ENCODE peak calls at places on chromosomes 1 and 21, in eight cellular contexts. N is NCI-H446; H is hepatocyte; V is fibroblast of mammary gland; T is psoas muscle; O is activated naive CD4-positive, alpha-beta T cell treated with anti-CD3 and anti-CD28 coated beads for 36 hours; Q is GM12865; M is tibial artery. Z is an unnamed sample.

GRCh38 chr1:224861317-224861716 is 68.2 kb upstream of the DNAH14 start:
- DNase-seq in N (no peak), H (no peak), V (no peak), T (no peak), O (no peak), Q (no peak), M (no peak), Z (no peak)

GRCh38 chr21:46605759-46606426 is 1.0 kb upstream of the S100B start:
- DNase-seq in N (no peak), H (no peak), V (no peak), T (peak), O (peak), Q (peak), M (peak), Z (no peak)

GRCh38 chr1:219710529-219711194 is 97.8 kb upstream of the ZC3H11B start:
- DNase-seq in N (no peak), H (no peak), V (peak), T (no peak), O (no peak), Q (no peak), M (no peak), Z (no peak)

GRCh38 chr1:204870165-204870912 is at the start of gene NFASC:
- DNase-seq in N (no peak), H (no peak), V (no peak), T (no peak), O (no peak), Q (no peak), M (no peak), Z (no peak)

GRCh38 chr1:204426035-204426436 is 14.4 kb upstream of the PPP1R15B start:
- DNase-seq in N (no peak), H (no peak), V (peak), T (no peak), O (no peak), Q (no peak), M (no peak), Z (no peak)

GRCh38 chr1:22275626-22276395 is 132.9 kb upstream of the WNT4 start:
- DNase-seq in N (no peak), H (peak), V (peak), T (peak), O (peak), Q (peak), M (no peak), Z (no peak)

GRCh38 chr1:39574646-39575045 is 1.9 kb downstream of the PABPC4 start:
- DNase-seq in N (no peak), H (peak), V (peak), T (peak), O (peak), Q (no peak), M (no peak), Z (peak)

GRCh38 chr1:154751690-154752089 is 118.4 kb downstream of the KCNN3 start:
- DNase-seq in N (peak), H (peak), V (peak), T (no peak), O (peak), Q (no peak), M (no peak), Z (peak)

GRCh38 chr1:203219934-203220333 is 9.5 kb downstream of the CHIT1 start:
- DNase-seq in N (no peak), H (no peak), V (no peak), T (no peak), O (peak), Q (no peak), M (no peak), Z (no peak)

GRCh38 chr1:12531169-12531479 is 86.9 kb downstream of the DHRS3 start:
- DNase-seq in N (no peak), H (no peak), V (no peak), T (no peak), O (no peak), Q (no peak), M (no peak), Z (no peak)

GRCh38 chr1:7962011-7962335 is 462 bp downstream of the PARK7 start:
- DNase-seq in N (no peak), H (no peak), V (no peak), T (no peak), O (no peak), Q (no peak), M (no peak), Z (no peak)

GRCh38 chr1:228340686-228341449 is 65.8 kb downstream of the TRIM11 start:
- DNase-seq in N (no peak), H (no peak), V (no peak), T (peak), O (peak), Q (peak), M (peak), Z (no peak)

GRCh38 chr1:23643668-23644554 is 47.7 kb upstream of the RPL11 start:
- DNase-seq in N (no peak), H (no peak), V (no peak), T (no peak), O (no peak), Q (no peak), M (no peak), Z (peak)

GRCh38 chr1:197919523-197920301 is 2.5 kb downstream of the LHX9 start:
- DNase-seq in N (no peak), H (no peak), V (no peak), T (no peak), O (no peak), Q (no peak), M (no peak), Z (no peak)

GRCh38 chr1:228074954-228075730 is 7.4 kb upstream of the ARF1 start:
- DNase-seq in N (no peak), H (no peak), V (no peak), T (peak), O (no peak), Q (no peak), M (peak), Z (no peak)

GRCh38 chr1:230518511-230518910 is 92.4 kb upstream of the PGBD5 start:
- DNase-seq in N (no peak), H (no peak), V (no peak), T (no peak), O (no peak), Q (no peak), M (no peak), Z (no peak)

GRCh38 chr1:109467301-109467777 is 993 bp downstream of the SYPL2 start:
- DNase-seq in N (no peak), H (no peak), V (no peak), T (no peak), O (no peak), Q (no peak), M (no peak), Z (no peak)

GRCh38 chr1:64135501-64136245 is 67.8 kb upstream of the UBE2U start:
- DNase-seq in N (no peak), H (no peak), V (peak), T (no peak), O (no peak), Q (no peak), M (no peak), Z (no peak)

GRCh38 chr21:34992736-34993135 is 56.4 kb downstream of the RUNX1 start:
- DNase-seq in N (no peak), H (no peak), V (peak), T (peak), O (no peak), Q (no peak), M (peak), Z (no peak)

GRCh38 chr1:204348722-204349121 is 11.0 kb downstream of the PLEKHA6 start:
- DNase-seq in N (no peak), H (peak), V (peak), T (peak), O (no peak), Q (no peak), M (peak), Z (peak)

GRCh38 chr1:46166521-46167462 is 8.1 kb upstream of the TSPAN1 start:
- DNase-seq in N (no peak), H (no peak), V (no peak), T (peak), O (peak), Q (peak), M (no peak), Z (no peak)

GRCh38 chr1:115041654-115042053 is 12.0 kb downstream of the TSHB start:
- DNase-seq in N (no peak), H (peak), V (peak), T (no peak), O (no peak), Q (no peak), M (no peak), Z (no peak)

GRCh38 chr1:36847761-36848160 is 186.6 kb downstream of the GRIK3 start:
- DNase-seq in N (no peak), H (no peak), V (no peak), T (no peak), O (no peak), Q (no peak), M (no peak), Z (peak)

GRCh38 chr1:156643266-156644092 is 1.6 kb downstream of the BCAN start:
- DNase-seq in N (no peak), H (no peak), V (no peak), T (no peak), O (peak), Q (peak), M (no peak), Z (no peak)

GRCh38 chr1:228664399-228664914 is 70.8 kb upstream of the RHOU start:
- DNase-seq in N (peak), H (peak), V (peak), T (peak), O (peak), Q (peak), M (peak), Z (peak)

GRCh38 chr1:245797592-245798366 is 643.0 kb downstream of the KIF26B start:
- DNase-seq in N (no peak), H (no peak), V (peak), T (no peak), O (peak), Q (peak), M (no peak), Z (no peak)

GRCh38 chr1:234897365-234897699 is 231.3 kb downstream of the TOMM20 start:
- DNase-seq in N (no peak), H (no peak), V (no peak), T (no peak), O (no peak), Q (no peak), M (no peak), Z (no peak)

Z was measured in DMS 273 treated with DMSO at 0.1 percent for 48 hours.